ENCODE peak calls at places on chromosomes 1 and 21, in five cellular contexts. F, O, X, S and L are unnamed samples.

GRCh38 chr1:110433803-110434202 is 17.1 kb upstream of the PROK1 start:
- DNase-seq in F (peak; percentile 69), X (peak; percentile 80), O (peak; percentile 28), S (peak; percentile 87), L (peak; percentile 13)

GRCh38 chr1:24905355-24905978 is 24.6 kb downstream of the RUNX3 start:
- DNase-seq in S (no peak), X (no peak), O (no peak), F (no peak), L (no peak)

GRCh38 chr1:236425031-236425663 is 31.1 kb downstream of the EDARADD start:
- DNase-seq in O (no peak), X (no peak), F (peak; percentile 30), S (no peak), L (no peak)

GRCh38 chr1:53769780-53770179 is 30.8 kb upstream of the GLIS1 start:
- DNase-seq in O (peak; percentile 21), X (no peak), S (peak; percentile 5), F (no peak), L (peak; percentile 33)

GRCh38 chr1:226662704-226663326 is 76.3 kb downstream of the ITPKB start:
- DNase-seq in X (peak; percentile 96), S (peak; percentile 82), F (peak; percentile 17), O (peak; percentile 94), L (peak; percentile 98)

GRCh38 chr21:25561668-25562641 is 45.3 kb downstream of the MRPL39 start:
- DNase-seq in S (peak; percentile 82), X (peak; percentile 59), O (peak; percentile 82), F (peak; percentile 48), L (peak; percentile 65)

GRCh38 chr1:31122101-31122735 is 56.7 kb upstream of the PUM1 start:
- DNase-seq in S (peak; percentile 19), X (peak; percentile 28), F (no peak), O (no peak), L (no peak)

GRCh38 chr1:217472915-217473314 is 158.0 kb downstream of the GPATCH2 start:
- DNase-seq in S (no peak), F (no peak), X (peak; percentile 62), O (peak; percentile 6), L (no peak)

GRCh38 chr1:19178734-19179398 is 31.2 kb downstream of the UBR4 start:
- DNase-seq in S (no peak), O (no peak), F (no peak), X (no peak), L (no peak)

GRCh38 chr1:182676321-182676720 is 8.1 kb downstream of the RGS8 start:
- DNase-seq in S (no peak), O (no peak), F (no peak), X (no peak), L (no peak)

GRCh38 chr1:155871390-155871789 is 12.0 kb downstream of the SYT11 start:
- DNase-seq in O (peak; percentile 33), S (peak; percentile 28), F (no peak), X (peak; percentile 19), L (no peak)

GRCh38 chr1:239511865-239512264 is 125.5 kb downstream of the CHRM3 start:
- DNase-seq in F (no peak), X (no peak), S (no peak), O (no peak), L (no peak)

GRCh38 chr1:94463765-94464330 is 45.7 kb downstream of the ABCD3 start:
- DNase-seq in O (peak; percentile 30), S (peak; percentile 48), F (peak; percentile 34), X (peak; percentile 60), L (peak; percentile 59)

GRCh38 chr1:246588322-246588721 is 22.1 kb downstream of the CNST start:
- DNase-seq in X (peak; percentile 85), S (no peak), O (peak; percentile 73), F (no peak), L (peak; percentile 69)

GRCh38 chr1:31368611-31369107 is 4.2 kb downstream of the FABP3 start:
- DNase-seq in X (no peak), F (no peak), O (no peak), S (no peak), L (no peak)

DNA sequence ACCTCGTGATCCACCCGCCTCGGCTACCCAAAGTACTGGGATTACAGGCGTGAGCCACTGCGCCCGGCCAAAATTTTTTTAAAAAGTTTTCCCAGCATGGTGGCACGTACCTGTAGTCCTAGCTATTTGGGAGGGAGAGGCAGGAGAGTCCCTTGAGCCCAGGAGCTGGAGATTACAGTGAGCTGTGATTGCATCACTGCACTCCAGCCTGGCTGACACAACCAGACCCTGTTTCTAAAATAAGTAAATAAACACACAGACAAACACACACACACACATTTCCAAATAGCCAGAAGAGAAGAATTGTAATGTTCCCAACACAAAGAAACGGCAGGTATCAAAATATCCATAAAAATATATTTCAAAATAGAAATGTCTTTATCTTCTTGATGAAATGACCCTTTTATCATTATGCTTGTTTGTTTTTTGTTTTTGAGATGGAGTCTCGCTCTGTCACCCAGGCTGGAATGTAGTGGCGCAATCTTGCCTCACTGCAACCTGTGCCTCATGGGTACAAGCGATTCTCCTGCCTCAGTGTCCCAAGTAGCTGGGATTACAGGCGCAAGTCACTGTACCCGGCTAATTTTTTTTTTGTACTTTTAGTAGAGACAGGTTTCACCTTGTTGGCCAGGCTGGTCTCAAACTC is 9.3 kb downstream of the HES2 start:
- DNase-seq in O (no peak), S (no peak), F (no peak), X (no peak), L (no peak)
- TF ChIP-seq CTCF in O (no peak), S (no peak), F (no peak), X (no peak), L (no peak)

GRCh38 chr1:6108937-6109636 is 63.4 kb downstream of the KCNAB2 start:
- DNase-seq in S (no peak), F (peak; percentile 66), O (peak; percentile 27), X (peak; percentile 75), L (peak; percentile 41)
- TF ChIP-seq CTCF in S (peak; percentile 24), F (no peak), O (peak; percentile 28), X (peak; percentile 81), L (peak; percentile 84)

GRCh38 chr1:58783090-58783992 is 506 bp downstream of the JUN start:
- DNase-seq in F (peak; percentile 39), S (peak; percentile 68), X (peak; percentile 27), O (peak; percentile 62), L (peak; percentile 43)

GRCh38 chr1:58781541-58782307 is 2.1 kb downstream of the JUN start:
- DNase-seq in X (peak; percentile 45), O (peak; percentile 66), F (peak; percentile 78), S (peak; percentile 80), L (peak; percentile 59)

GRCh38 chr1:58780586-58781452 is 3.0 kb downstream of the JUN start:
- DNase-seq in X (peak; percentile 62), O (peak; percentile 36), F (peak; percentile 28), S (peak; percentile 51), L (peak; percentile 32)

GRCh38 chr1:58783993-58784757 is at the start of gene JUN:
- DNase-seq in F (peak; percentile 98), S (peak; percentile 100), O (peak; percentile 99), X (peak; percentile 100), L (peak; percentile 100)

GRCh38 chr1:58782308-58783089 is 1.3 kb downstream of the JUN start:
- DNase-seq in O (peak; percentile 36), S (peak; percentile 47), F (peak; percentile 60), X (peak; percentile 34), L (peak; percentile 23)
- TF ChIP-seq CTCF in O (no peak), S (peak; percentile 4), F (no peak), X (no peak), L (no peak)

GRCh38 chr1:188127507-188127906 is 1298.8 kb downstream of the PLA2G4A start:
- DNase-seq in F (no peak), X (peak; percentile 49), O (no peak), S (no peak), L (no peak)

GRCh38 chr1:188129856-188130838 is 1301.4 kb downstream of the PLA2G4A start:
- DNase-seq in S (no peak), X (no peak), F (no peak), O (peak; percentile 17), L (no peak)

DNA sequence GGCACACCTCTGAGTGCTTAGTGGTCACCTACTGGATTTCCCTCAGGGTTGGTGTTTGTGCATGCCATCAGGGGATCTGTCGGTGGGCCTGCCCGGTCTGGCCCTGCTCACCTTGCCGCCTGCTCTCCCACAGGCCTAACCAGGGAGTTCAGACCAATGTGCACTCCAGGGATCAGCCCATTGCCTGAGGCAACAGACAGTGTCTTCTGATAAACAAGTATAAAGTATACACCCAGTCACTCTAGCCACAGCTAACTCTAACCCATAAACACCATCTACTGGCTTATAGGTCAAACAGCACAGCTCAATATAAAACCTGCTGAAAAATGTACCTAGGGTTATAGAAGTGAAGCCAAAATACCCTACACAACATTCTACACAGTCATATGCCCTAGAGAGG is 1300.0 kb downstream of the PLA2G4A start:
- DNase-seq in F (no peak), O (no peak), X (peak; percentile 71), S (no peak), L (peak; percentile 73)
- TF ChIP-seq CTCF in F (no peak), O (peak; percentile 19), X (peak; percentile 46), S (no peak), L (peak; percentile 72)

DNA sequence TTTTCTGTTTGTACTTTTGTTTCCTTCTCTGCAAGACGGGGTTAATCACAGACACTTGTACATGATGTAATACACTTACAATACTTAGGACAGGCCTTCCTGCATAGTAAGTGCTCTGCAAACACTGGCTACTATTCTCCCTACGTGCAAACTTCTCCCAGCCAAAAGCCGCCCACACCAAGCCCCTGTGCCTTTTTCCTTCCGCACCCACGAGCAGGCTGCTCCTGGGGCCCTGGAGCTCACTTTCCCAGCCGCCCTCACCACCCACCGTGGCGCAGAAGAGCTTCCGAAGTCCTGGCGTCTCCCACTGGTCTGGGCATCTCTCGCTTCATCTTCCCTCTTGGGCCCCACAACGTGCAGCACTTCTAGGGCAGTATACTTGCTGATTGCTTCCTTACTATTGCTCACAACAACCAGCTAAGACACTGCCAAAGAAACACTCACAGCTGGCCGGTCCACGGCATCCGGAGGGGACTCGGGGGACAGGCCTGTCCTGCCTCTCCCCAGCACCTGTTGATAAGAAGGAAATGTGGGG is 22.5 kb upstream of the GPR157 start:
- DNase-seq in O (peak; percentile 33), X (no peak), S (no peak), F (no peak), L (no peak)
- TF ChIP-seq CTCF in O (no peak), X (no peak), S (no peak), F (no peak), L (no peak)